ENCODE peak calls at places on chromosomes 16 and 17, in eight cellular contexts. Q is astrocyte of the spinal cord, O is BJ, S is GM12865, D is tibial nerve, I is HFF-Myc, T is stomach, K is tibial artery. W is an unnamed sample.

GRCh38 chr17:58503876-58504275 is 10.6 kb downstream of the MTMR4 start:
- DNase-seq in Q (no peak), O (no peak), S (no peak), D (no peak), I (no peak), T (no peak), K (no peak), W (no peak)

GRCh38 chr16:87076950-87077749 is 240.0 kb downstream of the C16orf95 start:
- DNase-seq in Q (peak), O (no peak), S (peak), D (no peak), I (no peak), T (peak), K (no peak), W (peak)

GRCh38 chr16:70689035-70689969 is 3.4 kb upstream of the MTSS2 start:
- DNase-seq in Q (no peak), O (no peak), S (no peak), D (no peak), I (no peak), T (peak), K (no peak), W (no peak)

GRCh38 chr17:62760888-62761267 is 47.2 kb downstream of the MARCHF10 start:
- DNase-seq in Q (no peak), O (no peak), S (no peak), D (no peak), I (no peak), T (no peak), K (no peak), W (no peak)

GRCh38 chr17:27457731-27458523 is 1.7 kb downstream of the KSR1 start:
- DNase-seq in Q (peak), O (peak), S (peak), D (no peak), I (peak), T (no peak), K (no peak), W (peak)

GRCh38 chr16:85819711-85820110 is 20.2 kb downstream of the COX4I1 start:
- DNase-seq in Q (no peak), O (no peak), S (no peak), D (no peak), I (no peak), T (no peak), K (no peak), W (no peak)

GRCh38 chr17:75068750-75069149 is 19.0 kb upstream of the SLC16A5 start:
- DNase-seq in Q (no peak), O (no peak), S (no peak), D (no peak), I (no peak), T (no peak), K (no peak), W (no peak)

GRCh38 chr16:25064967-25065366 is 46.6 kb upstream of the LCMT1 start:
- DNase-seq in Q (no peak), O (no peak), S (no peak), D (no peak), I (no peak), T (no peak), K (no peak), W (no peak)

GRCh38 chr17:7367083-7367482 is 12.1 kb downstream of the TMEM95 start:
- DNase-seq in Q (no peak), O (no peak), S (no peak), D (no peak), I (no peak), T (no peak), K (no peak), W (no peak)

GRCh38 chr17:3641014-3641413 is 4.5 kb downstream of the CTNS start:
- DNase-seq in Q (no peak), O (no peak), S (no peak), D (no peak), I (no peak), T (no peak), K (no peak), W (no peak)

GRCh38 chr17:19762515-19762961 is 14.4 kb upstream of the ALDH3A1 start:
- DNase-seq in Q (peak), O (no peak), S (peak), D (peak), I (peak), T (peak), K (peak), W (peak)

GRCh38 chr17:75565618-75566017 is 22.0 kb upstream of the MYO15B start:
- DNase-seq in Q (no peak), O (no peak), S (no peak), D (no peak), I (no peak), T (no peak), K (no peak), W (no peak)

GRCh38 chr16:14418795-14419225 is 211.2 kb downstream of the PARN start:
- DNase-seq in Q (no peak), O (no peak), S (no peak), D (peak), I (no peak), T (peak), K (peak), W (peak)

GRCh38 chr16:66515543-66516171 is 34.3 kb downstream of the TK2 start:
- DNase-seq in Q (peak), O (no peak), S (peak), D (no peak), I (no peak), T (no peak), K (peak), W (peak)

GRCh38 chr17:42199411-42200011 is 5.2 kb upstream of the GHDC start:
- DNase-seq in Q (no peak), O (no peak), S (no peak), D (no peak), I (no peak), T (no peak), K (no peak), W (no peak)

GRCh38 chr17:42675984-42676423 is 790 bp downstream of the PLEKHH3 start:
- DNase-seq in Q (peak), O (no peak), S (peak), D (no peak), I (no peak), T (peak), K (peak), W (peak)

GRCh38 chr16:23509763-23510153 is 536 bp downstream of the GGA2 start:
- DNase-seq in Q (peak), O (no peak), S (peak), D (no peak), I (no peak), T (no peak), K (no peak), W (peak)

GRCh38 chr16:74829637-74830036 is 55.0 kb upstream of the FA2H start:
- DNase-seq in Q (no peak), O (no peak), S (no peak), D (no peak), I (no peak), T (no peak), K (no peak), W (no peak)

GRCh38 chr16:10280262-10281170 is 98.3 kb upstream of the GRIN2A start:
- DNase-seq in Q (no peak), O (no peak), S (peak), D (no peak), I (no peak), T (no peak), K (no peak), W (no peak)

GRCh38 chr17:36722121-36722902 is 120.9 kb downstream of the MRM1 start:
- DNase-seq in Q (peak), O (no peak), S (peak), D (no peak), I (no peak), T (peak), K (no peak), W (peak)
- H3K4me3 ChIP-seq in Q (peak), O (peak), S (peak), D (peak), I (no peak), T (peak), K (peak), W (peak)

DNA sequence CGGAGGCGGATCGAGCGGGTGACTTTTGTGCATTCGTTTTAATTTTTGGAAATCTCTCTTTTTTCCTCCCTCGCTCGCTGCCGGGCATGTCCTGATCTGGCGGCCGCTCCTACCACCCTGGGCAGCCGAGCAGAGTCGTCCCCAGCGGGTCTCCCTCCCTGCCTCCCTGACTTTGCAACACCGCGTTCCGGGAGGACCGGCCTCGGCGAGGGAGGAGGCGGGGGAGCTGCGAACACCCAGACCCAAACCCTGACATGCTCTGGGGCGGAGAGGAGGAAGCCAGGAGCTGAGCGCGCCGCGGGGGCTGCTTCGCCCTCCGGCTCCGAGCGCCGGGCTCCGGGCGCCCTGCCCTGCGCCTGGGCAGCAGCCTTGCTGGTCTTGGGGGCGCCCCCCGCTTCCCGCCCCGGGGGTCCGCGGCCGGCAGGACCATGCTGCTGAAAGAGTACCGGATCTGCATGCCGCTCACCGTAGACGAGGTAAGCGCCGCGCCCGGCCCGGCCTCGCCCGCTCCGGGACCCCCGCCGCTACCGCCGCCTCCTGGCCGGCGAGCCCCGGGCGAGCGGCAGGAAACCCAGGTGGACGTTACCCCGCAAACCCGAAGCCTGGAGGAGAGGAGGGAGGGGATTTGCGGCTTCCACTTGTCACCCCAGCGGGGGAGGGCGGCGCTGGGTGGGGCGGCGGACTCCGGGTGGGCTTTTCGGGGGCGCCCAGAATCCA is 804 bp downstream of the PITPNC1 start:
- DNase-seq in Q (peak), O (no peak), S (peak), D (no peak), I (no peak), T (peak), K (peak), W (peak)
- TF ChIP-seq CTCF in Q (peak), O (peak), S (peak), D (peak), I (no peak), T (no peak), K (no peak), W (peak)

GRCh38 chr17:45429338-45430005 is 3.2 kb downstream of the ARHGAP27 start:
- DNase-seq in Q (peak), O (no peak), S (no peak), D (no peak), I (no peak), T (peak), K (no peak), W (no peak)
- H3K4me3 ChIP-seq in Q (no peak), O (no peak), S (no peak), D (no peak), I (no peak), T (peak), K (no peak), W (no peak)

GRCh38 chr16:15888072-15888976 is at the start of gene CEP20:
- DNase-seq in Q (peak), O (peak), S (peak), D (peak), I (peak), T (peak), K (peak), W (peak)
- TF ChIP-seq CTCF in Q (no peak), O (peak), S (no peak), D (peak), I (peak), T (no peak), K (peak), W (no peak)

GRCh38 chr16:90009172-90009899 is 9.9 kb downstream of the DBNDD1 start:
- DNase-seq in Q (no peak), O (no peak), S (no peak), D (no peak), I (no peak), T (no peak), K (no peak), W (no peak)
- H3K4me3 ChIP-seq in Q (no peak), O (no peak), S (peak), D (no peak), I (no peak), T (no peak), K (no peak), W (no peak)

GRCh38 chr17:2400474-2400866 is 390 bp downstream of the MNT start:
- DNase-seq in Q (peak), O (no peak), S (peak), D (no peak), I (no peak), T (peak), K (no peak), W (peak)

GRCh38 chr17:2398188-2398587 is 2.7 kb downstream of the MNT start:
- DNase-seq in Q (no peak), O (no peak), S (no peak), D (no peak), I (no peak), T (no peak), K (no peak), W (no peak)

GRCh38 chr17:2400877-2401425 is at the start of gene MNT:
- DNase-seq in Q (peak), O (no peak), S (peak), D (peak), I (no peak), T (peak), K (peak), W (peak)

GRCh38 chr17:2398655-2399571 is 1.9 kb downstream of the MNT start:
- DNase-seq in Q (peak), O (no peak), S (peak), D (no peak), I (no peak), T (peak), K (no peak), W (peak)

GRCh38 chr17:2399572-2400473 is 1.0 kb downstream of the MNT start:
- DNase-seq in Q (peak), O (peak), S (peak), D (peak), I (no peak), T (peak), K (peak), W (peak)
- TF ChIP-seq CTCF in Q (no peak), O (no peak), S (no peak), D (no peak), I (no peak), T (no peak), K (no peak), W (no peak)

GRCh38 chr16:73230651-73231050 is 182.7 kb upstream of the ZFHX3 start:
- DNase-seq in Q (no peak), O (no peak), S (no peak), D (no peak), I (no peak), T (no peak), K (no peak), W (no peak)

GRCh38 chr16:73232555-73233422 is 184.9 kb upstream of the ZFHX3 start:
- DNase-seq in Q (peak), O (peak), S (no peak), D (no peak), I (peak), T (no peak), K (no peak), W (peak)

GRCh38 chr16:73231969-73232554 is 184.1 kb upstream of the ZFHX3 start:
- DNase-seq in Q (no peak), O (no peak), S (no peak), D (no peak), I (no peak), T (no peak), K (no peak), W (peak)

GRCh38 chr16:73231379-73231778 is 183.5 kb upstream of the ZFHX3 start:
- DNase-seq in Q (no peak), O (no peak), S (no peak), D (no peak), I (no peak), T (no peak), K (no peak), W (no peak)

DNA sequence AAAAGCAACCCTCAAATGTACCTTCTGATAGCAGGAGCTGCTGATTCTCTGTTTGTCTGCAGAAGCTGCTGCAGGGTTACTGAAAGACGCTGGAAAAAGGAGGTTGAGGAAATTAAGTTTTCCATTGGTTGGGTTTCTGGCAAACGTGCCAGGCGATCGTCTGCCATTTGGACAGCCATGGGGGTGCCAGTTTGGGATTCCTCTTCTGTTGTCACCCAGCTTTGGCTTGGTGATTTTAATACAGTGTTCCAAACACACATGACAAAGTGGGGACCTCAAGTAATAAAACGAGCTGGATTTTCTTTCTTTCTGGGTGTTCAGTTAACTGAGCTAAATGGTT is 185.5 kb upstream of the ZFHX3 start:
- DNase-seq in Q (no peak), O (no peak), S (no peak), D (no peak), I (no peak), T (no peak), K (no peak), W (no peak)
- H3K4me3 ChIP-seq in Q (no peak), O (no peak), S (no peak), D (no peak), I (no peak), T (no peak), K (peak), W (peak)

W was measured in fibroblast of pulmonary artery.